ENCODE peak calls at places on chromosomes 1 and 21, in seven cellular contexts. One of them, this sample, is unnamed.

GRCh38 chr21:43195131-43196021 is 26.6 kb downstream of the CRYAA start:
- DNase-seq in GM20000: no peak
- DNase-seq in endodermal cell: peak
- DNase-seq in nephron progenitor cell: peak
- DNase-seq in AG09309: no peak
- DNase-seq in psoas muscle: peak
- DNase-seq in WTC11: peak
- DNase-seq in this sample: no peak

GRCh38 chr21:44459712-44460440 is 4.6 kb downstream of the LRRC3 start:
- DNase-seq in WTC11: no peak
- DNase-seq in psoas muscle: no peak
- DNase-seq in AG09309: no peak
- DNase-seq in nephron progenitor cell: no peak
- DNase-seq in endodermal cell: no peak
- DNase-seq in GM20000: no peak
- DNase-seq in this sample: no peak

GRCh38 chr21:45113543-45113942 is 39.2 kb downstream of the ADARB1 start:
- DNase-seq in WTC11: no peak
- DNase-seq in nephron progenitor cell: no peak
- DNase-seq in AG09309: no peak
- DNase-seq in endodermal cell: no peak
- DNase-seq in GM20000: no peak
- DNase-seq in psoas muscle: no peak
- DNase-seq in this sample: no peak

GRCh38 chr1:24336099-24336498 is 16.9 kb downstream of the GRHL3 start:
- DNase-seq in endodermal cell: no peak
- DNase-seq in psoas muscle: no peak
- DNase-seq in GM20000: no peak
- DNase-seq in WTC11: no peak
- DNase-seq in nephron progenitor cell: no peak
- DNase-seq in AG09309: no peak
- DNase-seq in this sample: no peak

GRCh38 chr1:151222130-151222529 is 23.8 kb downstream of the PIP5K1A start:
- DNase-seq in psoas muscle: no peak
- DNase-seq in endodermal cell: no peak
- DNase-seq in WTC11: no peak
- DNase-seq in nephron progenitor cell: no peak
- DNase-seq in AG09309: no peak
- DNase-seq in GM20000: no peak
- DNase-seq in this sample: no peak

GRCh38 chr1:52663716-52664115 is 30.7 kb downstream of the SHISAL2A start:
- DNase-seq in psoas muscle: no peak
- DNase-seq in WTC11: no peak
- DNase-seq in nephron progenitor cell: no peak
- DNase-seq in GM20000: no peak
- DNase-seq in AG09309: no peak
- DNase-seq in endodermal cell: no peak
- DNase-seq in this sample: no peak

GRCh38 chr1:195754874-195755273 is 853.4 kb downstream of the KCNT2 start:
- DNase-seq in nephron progenitor cell: no peak
- DNase-seq in WTC11: no peak
- DNase-seq in endodermal cell: no peak
- DNase-seq in psoas muscle: no peak
- DNase-seq in GM20000: no peak
- DNase-seq in AG09309: no peak
- DNase-seq in this sample: no peak

GRCh38 chr1:157043685-157044084 is 1.9 kb downstream of the ARHGEF11 start:
- DNase-seq in WTC11: no peak
- DNase-seq in endodermal cell: no peak
- DNase-seq in nephron progenitor cell: no peak
- DNase-seq in psoas muscle: no peak
- DNase-seq in GM20000: no peak
- DNase-seq in AG09309: no peak
- DNase-seq in this sample: no peak

GRCh38 chr1:53567458-53568250 is 108.5 kb downstream of the DMRTB1 start:
- DNase-seq in WTC11: peak
- DNase-seq in nephron progenitor cell: no peak
- DNase-seq in AG09309: no peak
- DNase-seq in GM20000: no peak
- DNase-seq in psoas muscle: no peak
- DNase-seq in endodermal cell: no peak
- DNase-seq in this sample: no peak

GRCh38 chr1:214700381-214700780 is 97.4 kb downstream of the CENPF start:
- DNase-seq in WTC11: no peak
- DNase-seq in AG09309: no peak
- DNase-seq in GM20000: no peak
- DNase-seq in nephron progenitor cell: no peak
- DNase-seq in psoas muscle: no peak
- DNase-seq in endodermal cell: no peak
- DNase-seq in this sample: no peak

GRCh38 chr1:214678386-214678785 is 75.4 kb downstream of the CENPF start:
- DNase-seq in nephron progenitor cell: no peak
- DNase-seq in WTC11: no peak
- DNase-seq in psoas muscle: no peak
- DNase-seq in GM20000: no peak
- DNase-seq in AG09309: no peak
- DNase-seq in endodermal cell: no peak
- DNase-seq in this sample: no peak

GRCh38 chr1:218402771-218403110 is 57.6 kb downstream of the TGFB2 start:
- DNase-seq in AG09309: no peak
- DNase-seq in psoas muscle: no peak
- DNase-seq in endodermal cell: peak
- DNase-seq in WTC11: no peak
- DNase-seq in nephron progenitor cell: peak
- DNase-seq in GM20000: no peak
- DNase-seq in this sample: no peak

GRCh38 chr21:36125513-36126121 is 9.3 kb upstream of the CBR3 start:
- DNase-seq in psoas muscle: peak
- DNase-seq in AG09309: no peak
- DNase-seq in GM20000: peak
- DNase-seq in nephron progenitor cell: peak
- DNase-seq in endodermal cell: peak
- DNase-seq in WTC11: peak
- DNase-seq in this sample: peak

GRCh38 chr1:181189245-181189644 is 100.7 kb downstream of the IER5 start:
- DNase-seq in endodermal cell: no peak
- DNase-seq in nephron progenitor cell: no peak
- DNase-seq in WTC11: no peak
- DNase-seq in GM20000: no peak
- DNase-seq in psoas muscle: no peak
- DNase-seq in AG09309: no peak
- DNase-seq in this sample: no peak

GRCh38 chr1:150564051-150564991 is 15.1 kb downstream of the MCL1 start:
- DNase-seq in psoas muscle: no peak
- DNase-seq in AG09309: no peak
- DNase-seq in nephron progenitor cell: no peak
- DNase-seq in endodermal cell: peak
- DNase-seq in GM20000: no peak
- DNase-seq in WTC11: no peak
- DNase-seq in this sample: peak

GRCh38 chr1:199855580-199855979 is 171.9 kb upstream of the NR5A2 start:
- DNase-seq in nephron progenitor cell: no peak
- DNase-seq in GM20000: no peak
- DNase-seq in psoas muscle: no peak
- DNase-seq in AG09309: peak
- DNase-seq in endodermal cell: no peak
- DNase-seq in WTC11: no peak
- DNase-seq in this sample: no peak

GRCh38 chr1:171844381-171844780 is 3.1 kb downstream of the DNM3 start:
- DNase-seq in WTC11: no peak
- DNase-seq in endodermal cell: no peak
- DNase-seq in nephron progenitor cell: no peak
- DNase-seq in GM20000: no peak
- DNase-seq in psoas muscle: no peak
- DNase-seq in AG09309: no peak
- DNase-seq in this sample: no peak

GRCh38 chr1:31706384-31707058 is 2.7 kb upstream of the COL16A1 start:
- DNase-seq in GM20000: no peak
- DNase-seq in nephron progenitor cell: no peak
- DNase-seq in WTC11: no peak
- DNase-seq in AG09309: no peak
- DNase-seq in psoas muscle: no peak
- DNase-seq in endodermal cell: no peak
- DNase-seq in this sample: no peak

GRCh38 chr1:63882048-63882704 is 108.4 kb downstream of the ROR1 start:
- DNase-seq in nephron progenitor cell: no peak
- DNase-seq in WTC11: no peak
- DNase-seq in AG09309: no peak
- DNase-seq in psoas muscle: no peak
- DNase-seq in GM20000: no peak
- DNase-seq in endodermal cell: no peak
- DNase-seq in this sample: no peak

GRCh38 chr1:220278991-220279390 is 6.7 kb upstream of the RAB3GAP2 start:
- DNase-seq in GM20000: no peak
- DNase-seq in nephron progenitor cell: no peak
- DNase-seq in AG09309: no peak
- DNase-seq in WTC11: no peak
- DNase-seq in endodermal cell: no peak
- DNase-seq in psoas muscle: no peak
- DNase-seq in this sample: no peak

GRCh38 chr1:227896710-227897655 is 50.7 kb downstream of the WNT9A start:
- DNase-seq in GM20000: no peak
- DNase-seq in AG09309: no peak
- DNase-seq in psoas muscle: peak
- DNase-seq in nephron progenitor cell: no peak
- DNase-seq in WTC11: peak
- DNase-seq in endodermal cell: peak
- DNase-seq in this sample: no peak

GRCh38 chr1:205319081-205320018 is 2.2 kb downstream of the NUAK2 start:
- DNase-seq in WTC11: no peak
- DNase-seq in AG09309: peak
- DNase-seq in GM20000: no peak
- DNase-seq in nephron progenitor cell: no peak
- DNase-seq in endodermal cell: no peak
- DNase-seq in psoas muscle: peak
- DNase-seq in this sample: peak
- TF ChIP-seq CTCF in WTC11: no peak
- TF ChIP-seq CTCF in AG09309: no peak
- TF ChIP-seq CTCF in GM20000: no peak
- TF ChIP-seq CTCF in nephron progenitor cell: no peak
- TF ChIP-seq CTCF in endodermal cell: no peak
- TF ChIP-seq CTCF in psoas muscle: no peak
- TF ChIP-seq CTCF in this sample: no peak

GRCh38 chr21:38358666-38359065 is 101.9 kb downstream of the KCNJ15 start:
- DNase-seq in psoas muscle: no peak
- DNase-seq in AG09309: no peak
- DNase-seq in WTC11: no peak
- DNase-seq in GM20000: no peak
- DNase-seq in endodermal cell: no peak
- DNase-seq in nephron progenitor cell: no peak
- DNase-seq in this sample: no peak
- TF ChIP-seq CTCF in psoas muscle: no peak
- TF ChIP-seq CTCF in AG09309: no peak
- TF ChIP-seq CTCF in WTC11: no peak
- TF ChIP-seq CTCF in GM20000: no peak
- TF ChIP-seq CTCF in endodermal cell: no peak
- TF ChIP-seq CTCF in nephron progenitor cell: no peak
- TF ChIP-seq CTCF in this sample: no peak

GRCh38 chr1:230537456-230537855 is 104.8 kb upstream of the COG2 start:
- DNase-seq in WTC11: peak
- DNase-seq in AG09309: no peak
- DNase-seq in GM20000: no peak
- DNase-seq in psoas muscle: no peak
- DNase-seq in nephron progenitor cell: no peak
- DNase-seq in endodermal cell: peak
- DNase-seq in this sample: no peak
- TF ChIP-seq CTCF in WTC11: peak
- TF ChIP-seq CTCF in AG09309: no peak
- TF ChIP-seq CTCF in GM20000: no peak
- TF ChIP-seq CTCF in psoas muscle: no peak
- TF ChIP-seq CTCF in nephron progenitor cell: no peak
- TF ChIP-seq CTCF in endodermal cell: peak
- TF ChIP-seq CTCF in this sample: no peak

GRCh38 chr1:67213164-67213563 is 46.9 kb downstream of the IL23R start:
- DNase-seq in endodermal cell: peak
- DNase-seq in GM20000: no peak
- DNase-seq in nephron progenitor cell: no peak
- DNase-seq in psoas muscle: no peak
- DNase-seq in AG09309: no peak
- DNase-seq in WTC11: peak
- DNase-seq in this sample: no peak
- TF ChIP-seq CTCF in endodermal cell: peak
- TF ChIP-seq CTCF in GM20000: no peak
- TF ChIP-seq CTCF in nephron progenitor cell: peak
- TF ChIP-seq CTCF in psoas muscle: peak
- TF ChIP-seq CTCF in AG09309: peak
- TF ChIP-seq CTCF in WTC11: peak
- TF ChIP-seq CTCF in this sample: no peak

DNA sequence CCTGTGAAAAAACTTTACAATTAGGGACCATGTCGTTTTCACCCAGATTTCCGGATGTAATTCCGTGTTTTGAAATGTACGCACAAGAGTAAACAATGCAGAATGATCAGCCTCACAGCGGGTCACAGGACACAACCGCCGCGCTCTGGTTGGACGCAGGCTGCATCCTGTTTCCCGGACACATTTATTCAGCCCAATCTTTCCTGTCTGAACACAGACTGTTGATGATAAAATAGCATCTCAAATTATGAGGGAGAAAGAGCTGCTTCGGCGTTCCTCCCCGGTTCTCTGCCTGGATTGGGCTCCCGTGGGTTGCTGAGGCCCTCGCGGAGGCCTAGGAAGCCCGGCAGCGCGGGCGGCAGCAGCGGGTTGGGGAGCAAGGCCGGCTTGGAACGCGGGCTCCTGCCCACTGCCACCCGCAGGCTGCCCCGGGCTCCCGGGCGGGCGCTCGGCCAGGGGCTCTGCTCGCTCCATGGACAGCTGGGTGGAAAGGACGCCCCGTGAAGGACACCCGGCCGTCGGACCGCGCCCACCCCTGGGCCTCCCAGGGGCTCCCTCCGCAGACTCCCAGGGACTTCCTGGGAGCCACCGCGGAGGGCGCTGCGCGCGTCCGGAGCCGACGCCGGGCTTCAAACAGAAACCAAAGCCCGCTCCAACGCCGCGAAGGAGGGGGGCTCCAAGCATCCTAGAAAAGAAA is 122.4 kb downstream of the ESRRG start:
- DNase-seq in GM20000: peak
- DNase-seq in WTC11: peak
- DNase-seq in psoas muscle: peak
- DNase-seq in endodermal cell: peak
- DNase-seq in AG09309: peak
- DNase-seq in nephron progenitor cell: peak
- DNase-seq in this sample: no peak
- TF ChIP-seq CTCF in GM20000: no peak
- TF ChIP-seq CTCF in WTC11: no peak
- TF ChIP-seq CTCF in psoas muscle: peak
- TF ChIP-seq CTCF in endodermal cell: peak
- TF ChIP-seq CTCF in AG09309: peak
- TF ChIP-seq CTCF in nephron progenitor cell: peak
- TF ChIP-seq CTCF in this sample: no peak

GRCh38 chr1:6180215-6180577 is at the start of gene CHD5:
- DNase-seq in GM20000: no peak
- DNase-seq in AG09309: no peak
- DNase-seq in psoas muscle: no peak
- DNase-seq in endodermal cell: peak
- DNase-seq in WTC11: peak
- DNase-seq in nephron progenitor cell: peak
- DNase-seq in this sample: peak
- TF ChIP-seq CTCF in GM20000: no peak
- TF ChIP-seq CTCF in AG09309: no peak
- TF ChIP-seq CTCF in psoas muscle: no peak
- TF ChIP-seq CTCF in endodermal cell: no peak
- TF ChIP-seq CTCF in WTC11: no peak
- TF ChIP-seq CTCF in nephron progenitor cell: no peak
- TF ChIP-seq CTCF in this sample: no peak

This sample was measured in activated CD8-positive, alpha-beta T cell treated with anti-CD3 and anti-CD28 coated beads for 36 hours.